ENCODE peak calls at places on chromosomes 4 and X, in nine cellular contexts. B is naive thymus-derived CD4-positive, alpha-beta T cell; K is A549; M is HCT116; H is aorta; Q is MM.1S; P is right lobe of liver; T is GM23248; I is Peyer's patch. L is an unnamed sample.
A peak's percentile ranks its signal among the peaks of the same experiment; 100 is the strongest.

GRCh38 chrX:129980043-129980442 is 2.4 kb upstream of the BCORL1 start:
- DNase-seq in B (no peak), K (no peak), M (no peak), H (peak; percentile 54), Q (no peak), P (peak; percentile 49), T (peak; percentile 29), I (peak; percentile 72), L (peak; percentile 52)

GRCh38 chrX:42098897-42099296 is 175.5 kb upstream of the CASK start:
- DNase-seq in B (no peak), K (no peak), M (no peak), H (no peak), Q (no peak), P (no peak), T (no peak), I (no peak), L (no peak)

GRCh38 chr4:55561884-55562283 is 15.2 kb upstream of the CLOCK start:
- DNase-seq in B (no peak), K (no peak), M (no peak), H (no peak), Q (peak; percentile 53), P (no peak), T (peak; percentile 8), I (no peak), L (no peak)

GRCh38 chr4:88277711-88278025 is 6.7 kb downstream of the PPM1K start:
- DNase-seq in B (no peak), K (no peak), M (no peak), H (no peak), Q (no peak), P (no peak), T (no peak), I (no peak), L (no peak)

GRCh38 chr4:36310793-36311192 is 29.4 kb downstream of the DTHD1 start:
- DNase-seq in B (no peak), K (no peak), M (no peak), H (peak; percentile 61), Q (peak; percentile 51), P (peak; percentile 51), T (no peak), I (peak; percentile 68), L (no peak)

GRCh38 chr4:165748321-165748720 is 124.7 kb upstream of the TLL1 start:
- DNase-seq in B (no peak), K (no peak), M (no peak), H (no peak), Q (no peak), P (no peak), T (no peak), I (no peak), L (no peak)

GRCh38 chr4:187172340-187172761 is 448.7 kb upstream of the FAT1 start:
- DNase-seq in B (no peak), K (no peak), M (no peak), H (no peak), Q (no peak), P (no peak), T (peak; percentile 92), I (no peak), L (no peak)

GRCh38 chrX:86455495-86455894 is 307.2 kb downstream of the DACH2 start:
- DNase-seq in B (no peak), K (no peak), M (no peak), H (no peak), Q (no peak), P (no peak), T (no peak), I (no peak), L (no peak)

GRCh38 chr4:124713213-124713592 is 671 bp upstream of the ANKRD50 start:
- DNase-seq in B (peak; percentile 3), K (peak; percentile 89), M (peak; percentile 79), H (peak; percentile 83), Q (peak; percentile 66), P (peak; percentile 64), T (peak; percentile 84), I (peak; percentile 65), L (no peak)

GRCh38 chrX:69504626-69505612 is 793 bp downstream of the NALF2 start:
- DNase-seq in B (no peak), K (no peak), M (no peak), H (no peak), Q (no peak), P (no peak), T (peak; percentile 4), I (no peak), L (no peak)

GRCh38 chrX:115588180-115588579 is 27.2 kb downstream of the PLS3 start:
- DNase-seq in B (no peak), K (no peak), M (no peak), H (no peak), Q (no peak), P (no peak), T (no peak), I (no peak), L (no peak)

GRCh38 chrX:119948381-119948780 is 4.8 kb upstream of the NKAP start:
- DNase-seq in B (no peak), K (no peak), M (no peak), H (no peak), Q (peak; percentile 18), P (no peak), T (no peak), I (no peak), L (no peak)

GRCh38 chr4:85854543-85854942 is 379.6 kb downstream of the ARHGAP24 start:
- DNase-seq in B (no peak), K (no peak), M (no peak), H (no peak), Q (no peak), P (no peak), T (no peak), I (no peak), L (no peak)

GRCh38 chr4:8763966-8764901 is 107.4 kb downstream of the HMX1 start:
- DNase-seq in B (no peak), K (no peak), M (no peak), H (peak; percentile 24), Q (no peak), P (no peak), T (no peak), I (no peak), L (no peak)

GRCh38 chr4:37389967-37390580 is 145.5 kb downstream of the NWD2 start:
- DNase-seq in B (no peak), K (peak; percentile 46), M (peak; percentile 48), H (no peak), Q (peak; percentile 81), P (no peak), T (peak; percentile 57), I (no peak), L (no peak)

GRCh38 chr4:118918388-118918787 is 29.7 kb downstream of the SYNPO2 start:
- DNase-seq in B (no peak), K (peak; percentile 10), M (no peak), H (no peak), Q (no peak), P (no peak), T (peak; percentile 83), I (no peak), L (no peak)

GRCh38 chr4:109296545-109296944 is 5.9 kb downstream of the COL25A1 start:
- DNase-seq in B (no peak), K (no peak), M (no peak), H (no peak), Q (no peak), P (no peak), T (peak; percentile 25), I (no peak), L (no peak)

GRCh38 chrX:19627533-19627932 is 112.2 kb upstream of the MAP3K15 start:
- DNase-seq in B (no peak), K (no peak), M (no peak), H (no peak), Q (no peak), P (no peak), T (peak; percentile 45), I (no peak), L (no peak)

GRCh38 chrX:40663078-40663740 is 15.8 kb upstream of the CXorf38 start:
- DNase-seq in B (no peak), K (no peak), M (no peak), H (no peak), Q (no peak), P (no peak), T (no peak), I (no peak), L (no peak)

DNA sequence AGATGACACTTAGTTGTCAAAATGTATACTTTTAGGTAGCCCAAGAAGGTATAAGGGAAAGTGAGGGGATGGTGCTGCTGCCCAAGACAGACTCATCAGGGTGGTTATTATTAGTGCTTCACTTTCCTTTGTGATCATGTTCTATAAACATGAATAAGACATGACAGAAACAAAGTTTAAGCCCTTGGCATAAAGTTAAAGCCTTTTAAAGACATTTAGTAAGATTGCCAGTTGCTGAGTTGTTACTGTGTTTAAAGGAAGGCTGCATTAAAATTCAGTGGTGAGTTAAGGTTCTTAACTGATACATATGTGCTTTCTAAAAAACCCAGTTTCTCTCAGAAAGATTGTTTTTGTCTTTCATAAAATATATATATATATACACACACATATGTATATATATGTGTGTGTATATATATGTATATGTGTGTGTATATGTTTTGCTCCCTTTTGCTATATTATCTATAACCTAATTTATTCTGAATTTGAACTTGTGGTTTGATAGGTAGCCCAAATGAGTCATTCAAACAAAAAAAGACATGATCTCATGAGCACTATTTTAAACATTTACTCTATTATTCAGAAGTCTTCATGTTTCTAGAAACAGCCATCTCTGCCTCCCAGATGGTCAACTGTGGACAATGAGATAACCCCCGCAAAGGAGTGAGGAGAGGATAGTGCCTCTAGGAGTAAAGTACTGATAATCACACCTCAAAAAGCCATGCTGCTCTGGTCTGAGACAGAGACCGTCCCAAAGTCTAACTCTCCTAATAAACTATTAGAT is 98.1 kb upstream of the OTUD4 start:
- DNase-seq in B (no peak), K (no peak), M (no peak), H (no peak), Q (no peak), P (no peak), T (peak; percentile 62), I (no peak), L (no peak)
- H3K27ac ChIP-seq in B (no peak overlapping the region), K (no peak overlapping the region), M (no peak overlapping the region), H (no peak overlapping the region), Q (no peak overlapping the region), P (no peak overlapping the region), T (peak overlapping the region; percentile 98), I (no peak overlapping the region), L (no peak overlapping the region)

GRCh38 chr4:94208918-94209317 is 1.3 kb downstream of the SMARCAD1 start:
- DNase-seq in B (no peak), K (no peak), M (no peak), H (no peak), Q (no peak), P (no peak), T (peak; percentile 6), I (no peak), L (no peak)
- H3K4me3 ChIP-seq in B (peak overlapping the region; percentile 100), K (peak overlapping the region; percentile 81), M (peak overlapping the region; percentile 60), H (no peak overlapping the region), Q (peak overlapping the region; percentile 92), P (no peak overlapping the region), T (peak overlapping the region; percentile 97), I (no peak overlapping the region), L (peak overlapping the region; percentile 75)

GRCh38 chrX:10042055-10042454 is 74.9 kb downstream of the CLDN34 start:
- DNase-seq in B (no peak), K (no peak), M (no peak), H (no peak), Q (no peak), P (no peak), T (no peak), I (no peak), L (no peak)
- H3K27ac ChIP-seq in B (no peak overlapping the region), K (peak overlapping the region; percentile 87), M (no peak overlapping the region), H (no peak overlapping the region), Q (no peak overlapping the region), P (no peak overlapping the region), T (no peak overlapping the region), I (no peak overlapping the region), L (no peak overlapping the region)

DNA sequence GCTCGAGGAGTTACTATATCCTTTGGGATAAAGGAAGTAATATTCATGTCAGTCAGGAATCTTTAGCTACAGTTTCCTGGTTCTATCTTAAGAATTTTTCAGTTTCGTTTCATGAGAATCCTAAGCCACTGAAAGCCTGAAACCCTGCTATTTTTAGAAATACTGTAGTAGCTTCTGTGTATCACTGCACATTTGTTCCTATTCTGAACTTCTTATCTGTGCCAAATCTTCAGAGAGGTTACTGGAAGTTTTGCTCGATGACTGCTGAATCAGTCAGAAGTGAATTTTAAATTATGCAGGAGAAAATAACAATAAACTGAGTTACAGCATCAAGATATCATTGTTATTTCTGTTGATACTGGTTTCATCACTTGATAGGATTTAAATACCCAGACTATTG is 249.3 kb downstream of the TENM3 start:
- DNase-seq in B (no peak), K (no peak), M (no peak), H (no peak), Q (peak; percentile 74), P (no peak), T (peak; percentile 42), I (no peak), L (no peak)
- H3K4me3 ChIP-seq in B (no peak overlapping the region), K (no peak overlapping the region), M (no peak overlapping the region), H (no peak overlapping the region), Q (peak overlapping the region; percentile 12), P (no peak overlapping the region), T (peak overlapping the region; percentile 23), I (no peak overlapping the region), L (no peak overlapping the region)